ENCODE peak calls at places on chromosomes 12 and 14, in nine cellular contexts. H is naive thymus-derived CD8-positive, alpha-beta T cell; R is ELR; Q is BJ; C is osteocyte; W is tibial artery; U is stimulated activated CD4-positive, alpha-beta T cell treated with anti-CD3 and anti-CD28 coated beads, Interleukin-2, amount 100 ng/mL, for 4 hours; F is stimulated activated effector memory CD8-positive, alpha-beta T cell treated with anti-CD3 and anti-CD28 coated beads, Interleukin-12 subunit alpha, Interleukin-12 subunit beta, amount 100 ng/mL, for 72 hours; X is GM23248. B is an unnamed sample.

GRCh38 chr12:62692884-62693283 is 226.3 kb downstream of the MON2 start:
- DNase-seq in H (no peak), R (peak), Q (no peak), C (no peak), W (no peak), U (no peak), F (no peak), X (peak), B (no peak)

GRCh38 chr12:129212221-129212630 is 358.9 kb downstream of the GLT1D1 start:
- DNase-seq in H (no peak), R (no peak), Q (no peak), C (no peak), W (no peak), U (no peak), F (no peak), X (no peak), B (no peak)

GRCh38 chr14:93794756-93795155 is 6.5 kb upstream of the PRIMA1 start:
- DNase-seq in H (no peak), R (no peak), Q (no peak), C (no peak), W (no peak), U (no peak), F (no peak), X (no peak), B (no peak)

GRCh38 chr12:71092290-71092689 is 65.5 kb downstream of the TSPAN8 start:
- DNase-seq in H (no peak), R (no peak), Q (no peak), C (no peak), W (no peak), U (no peak), F (no peak), X (no peak), B (no peak)

GRCh38 chr12:66804555-66804954 is 125.7 kb upstream of the GRIP1 start:
- DNase-seq in H (no peak), R (no peak), Q (no peak), C (no peak), W (no peak), U (no peak), F (no peak), X (no peak), B (no peak)

GRCh38 chr14:106396999-106397398 is 870.6 kb downstream of the TMEM121 start:
- DNase-seq in H (no peak), R (no peak), Q (no peak), C (no peak), W (no peak), U (no peak), F (no peak), X (no peak), B (no peak)

GRCh38 chr14:95981939-95982338 is 57.2 kb upstream of the C14orf132 start:
- DNase-seq in H (no peak), R (no peak), Q (no peak), C (no peak), W (no peak), U (no peak), F (no peak), X (no peak), B (no peak)

GRCh38 chr14:96754845-96755184 is 42.4 kb upstream of the VRK1 start:
- DNase-seq in H (no peak), R (no peak), Q (no peak), C (no peak), W (no peak), U (no peak), F (no peak), X (no peak), B (no peak)

GRCh38 chr14:64506751-64507150 is 2.2 kb downstream of the ZBTB1 start:
- DNase-seq in H (no peak), R (peak), Q (no peak), C (no peak), W (no peak), U (no peak), F (no peak), X (peak), B (no peak)

GRCh38 chr12:1093166-1093751 is 102.2 kb downstream of the ERC1 start:
- DNase-seq in H (peak), R (peak), Q (no peak), C (no peak), W (no peak), U (peak), F (no peak), X (peak), B (no peak)

GRCh38 chr12:121793501-121793835 is at the start of gene RHOF:
- DNase-seq in H (no peak), R (peak), Q (no peak), C (no peak), W (no peak), U (peak), F (no peak), X (peak), B (no peak)

GRCh38 chr12:56631790-56632700 is 1.9 kb upstream of the BAZ2A start:
- DNase-seq in H (no peak), R (peak), Q (no peak), C (no peak), W (peak), U (no peak), F (peak), X (peak), B (no peak)

GRCh38 chr14:69002069-69002468 is 23.0 kb upstream of the ACTN1 start:
- DNase-seq in H (no peak), R (peak), Q (no peak), C (no peak), W (no peak), U (no peak), F (no peak), X (peak), B (no peak)

GRCh38 chr12:58540480-58541299 is 379.6 kb downstream of the LRIG3 start:
- DNase-seq in H (no peak), R (peak), Q (no peak), C (peak), W (peak), U (no peak), F (no peak), X (peak), B (no peak)

GRCh38 chr12:52007158-52007921 is 594 bp downstream of the TAMALIN start:
- DNase-seq in H (peak), R (no peak), Q (no peak), C (no peak), W (no peak), U (peak), F (peak), X (peak), B (no peak)

GRCh38 chr14:100293497-100294212 is 12.6 kb downstream of the SLC25A29 start:
- DNase-seq in H (no peak), R (no peak), Q (no peak), C (no peak), W (no peak), U (no peak), F (no peak), X (no peak), B (no peak)

GRCh38 chr12:27703720-27704452 is 6.7 kb upstream of the MRPS35 start:
- DNase-seq in H (peak), R (peak), Q (peak), C (peak), W (no peak), U (peak), F (peak), X (peak), B (no peak)

GRCh38 chr12:112881602-112882001 is 25.2 kb upstream of the OAS1 start:
- DNase-seq in H (no peak), R (no peak), Q (no peak), C (no peak), W (no peak), U (no peak), F (no peak), X (no peak), B (no peak)

GRCh38 chr12:59695379-59695778 is 99.5 kb downstream of the SLC16A7 start:
- DNase-seq in H (no peak), R (peak), Q (no peak), C (no peak), W (no peak), U (no peak), F (no peak), X (peak), B (no peak)

GRCh38 chr12:123967121-123967586 is 5.5 kb downstream of the CCDC92 start:
- DNase-seq in H (no peak), R (peak), Q (no peak), C (no peak), W (no peak), U (no peak), F (no peak), X (no peak), B (no peak)

GRCh38 chr14:63231733-63232132 is 27.5 kb downstream of the RHOJ start:
- DNase-seq in H (no peak), R (no peak), Q (no peak), C (no peak), W (no peak), U (no peak), F (no peak), X (no peak), B (no peak)

GRCh38 chr12:123050331-123050809 is 69.9 kb downstream of the ARL6IP4 start:
- DNase-seq in H (no peak), R (peak), Q (no peak), C (no peak), W (no peak), U (no peak), F (no peak), X (peak), B (no peak)

GRCh38 chr14:104048758-104049496 is 36.6 kb upstream of the ASPG start:
- DNase-seq in H (no peak), R (peak), Q (no peak), C (no peak), W (no peak), U (no peak), F (no peak), X (peak), B (no peak)

GRCh38 chr12:115375188-115375991 is 691.4 kb upstream of the TBX3 start:
- DNase-seq in H (no peak), R (peak), Q (peak), C (peak), W (no peak), U (no peak), F (no peak), X (peak), B (no peak)

GRCh38 chr12:32483499-32483898 is 84.1 kb downstream of the FGD4 start:
- DNase-seq in H (no peak), R (no peak), Q (no peak), C (no peak), W (no peak), U (no peak), F (no peak), X (no peak), B (no peak)